ENCODE peak calls at places on chromosomes 16 and 17, in six cellular contexts. G, C, L, X, D and R are unnamed samples.

GRCh38 chr16:50747206-50747956 is 5.5 kb downstream of the CYLD start:
- DNase-seq in G (no peak), C (peak), L (peak), X (no peak), D (no peak), R (peak)

GRCh38 chr16:27127293-27127692 is 60.6 kb downstream of the C16orf82 start:
- DNase-seq in G (no peak), C (no peak), L (no peak), X (no peak), D (peak), R (no peak)

GRCh38 chr17:78329263-78330059 is 30.4 kb downstream of the SOCS3 start:
- DNase-seq in G (no peak), C (peak), L (peak), X (peak), D (peak), R (no peak)

GRCh38 chr17:48492401-48493298 is 38.2 kb downstream of the HOXB1 start:
- DNase-seq in G (peak), C (peak), L (peak), X (peak), D (peak), R (peak)

GRCh38 chr16:73199214-73199613 is 151.3 kb upstream of the ZFHX3 start:
- DNase-seq in G (no peak), C (no peak), L (no peak), X (no peak), D (no peak), R (no peak)

GRCh38 chr16:24635900-24636610 is 93.4 kb upstream of the TNRC6A start:
- DNase-seq in G (peak), C (peak), L (peak), X (no peak), D (peak), R (no peak)

GRCh38 chr17:17351901-17352781 is 49.0 kb downstream of the NT5M start:
- DNase-seq in G (peak), C (peak), L (peak), X (no peak), D (peak), R (no peak)

GRCh38 chr16:85309656-85310587 is 197.7 kb upstream of the CIBAR2 start:
- DNase-seq in G (peak), C (peak), L (no peak), X (peak), D (no peak), R (peak)

GRCh38 chr17:68759343-68760140 is 158.4 kb upstream of the FAM20A start:
- DNase-seq in G (peak), C (peak), L (peak), X (peak), D (peak), R (no peak)

GRCh38 chr16:57016301-57016700 is 26.9 kb downstream of the NLRC5 start:
- DNase-seq in G (no peak), C (no peak), L (no peak), X (no peak), D (no peak), R (no peak)

GRCh38 chr17:64028874-64029464 is 8.5 kb upstream of the ICAM2 start:
- DNase-seq in G (no peak), C (peak), L (peak), X (peak), D (peak), R (peak)

GRCh38 chr16:13633381-13633861 is 286.5 kb upstream of the ERCC4 start:
- DNase-seq in G (no peak), C (no peak), L (no peak), X (no peak), D (no peak), R (no peak)

GRCh38 chr17:58336456-58337094 is 8.0 kb upstream of the TSPOAP1 start:
- DNase-seq in G (no peak), C (peak), L (no peak), X (peak), D (no peak), R (no peak)

GRCh38 chr17:66255112-66255511 is 25.9 kb upstream of the APOH start:
- DNase-seq in G (no peak), C (peak), L (peak), X (peak), D (peak), R (peak)

GRCh38 chr17:69179227-69179952 is 37.7 kb upstream of the ABCA6 start:
- DNase-seq in G (no peak), C (no peak), L (peak), X (no peak), D (peak), R (no peak)

GRCh38 chr17:20263595-20263994 is 203.7 kb downstream of the LGALS9B start:
- DNase-seq in G (no peak), C (no peak), L (no peak), X (no peak), D (peak), R (no peak)

GRCh38 chr17:32269377-32269776 is 3.7 kb downstream of the RHBDL3 start:
- DNase-seq in G (peak), C (no peak), L (no peak), X (no peak), D (no peak), R (no peak)

GRCh38 chr17:37259030-37259735 is 116.6 kb upstream of the C17orf78 start:
- DNase-seq in G (no peak), C (no peak), L (peak), X (no peak), D (peak), R (no peak)

GRCh38 chr16:89315791-89316581 is 98.5 kb downstream of the ZNF778 start:
- DNase-seq in G (peak), C (no peak), L (peak), X (peak), D (peak), R (peak)

GRCh38 chr16:12669908-12670307 is 133.8 kb downstream of the CPPED1 start:
- DNase-seq in G (no peak), C (no peak), L (no peak), X (no peak), D (no peak), R (no peak)

GRCh38 chr16:22300427-22301071 is 3.3 kb downstream of the POLR3E start:
- DNase-seq in G (peak), C (peak), L (peak), X (peak), D (peak), R (peak)

GRCh38 chr16:80628254-80628653 is 87.5 kb downstream of the DYNLRB2 start:
- DNase-seq in G (no peak), C (no peak), L (no peak), X (no peak), D (no peak), R (no peak)

GRCh38 chr17:46857600-46857999 is 6.2 kb downstream of the WNT9B start:
- DNase-seq in G (no peak), C (no peak), L (no peak), X (no peak), D (no peak), R (no peak)

GRCh38 chr17:78990349-78991016 is 10.8 kb upstream of the LGALS3BP start:
- DNase-seq in G (peak), C (peak), L (no peak), X (no peak), D (no peak), R (no peak)

GRCh38 chr16:80526418-80527061 is 14.3 kb upstream of the DYNLRB2 start:
- DNase-seq in G (no peak), C (peak), L (peak), X (peak), D (peak), R (peak)

GRCh38 chr17:76336756-76337412 is 16.8 kb downstream of the PRPSAP1 start:
- DNase-seq in G (no peak), C (no peak), L (no peak), X (no peak), D (no peak), R (no peak)

GRCh38 chr17:79931517-79932309 is 92.5 kb upstream of the CBX4 start:
- DNase-seq in G (no peak), C (no peak), L (peak), X (no peak), D (peak), R (no peak)

GRCh38 chr17:38687291-38687690 is 12.5 kb upstream of the EPOP start:
- DNase-seq in G (no peak), C (no peak), L (no peak), X (no peak), D (peak), R (no peak)

GRCh38 chr17:72343911-72344310 is 223.1 kb downstream of the SOX9 start:
- DNase-seq in G (no peak), C (no peak), L (no peak), X (no peak), D (peak), R (no peak)

GRCh38 chr17:78643326-78643725 is 66.1 kb upstream of the DNAH17 start:
- DNase-seq in G (no peak), C (no peak), L (no peak), X (no peak), D (no peak), R (no peak)

GRCh38 chr17:42723636-42724035 is 21.2 kb downstream of the EZH1 start:
- DNase-seq in G (no peak), C (no peak), L (no peak), X (no peak), D (no peak), R (no peak)

GRCh38 chr16:73483934-73484712 is 436.2 kb upstream of the ZFHX3 start:
- DNase-seq in G (no peak), C (peak), L (no peak), X (no peak), D (peak), R (no peak)

GRCh38 chr17:13525876-13526275 is 75.9 kb downstream of the HS3ST3A1 start:
- DNase-seq in G (no peak), C (no peak), L (no peak), X (no peak), D (no peak), R (no peak)

GRCh38 chr16:19297454-19297853 is 11.9 kb downstream of the CLEC19A start:
- DNase-seq in G (no peak), C (no peak), L (no peak), X (no peak), D (no peak), R (no peak)

GRCh38 chr16:3459401-3460090 is 16.1 kb downstream of the NAA60 start:
- DNase-seq in G (no peak), C (no peak), L (no peak), X (peak), D (peak), R (no peak)

GRCh38 chr17:61353211-61353610 is 46.4 kb upstream of the TBX2 start:
- DNase-seq in G (no peak), C (no peak), L (no peak), X (no peak), D (no peak), R (no peak)

GRCh38 chr16:71500964-71501363 is 11.8 kb upstream of the ZNF19 start:
- DNase-seq in G (no peak), C (no peak), L (no peak), X (no peak), D (no peak), R (no peak)

GRCh38 chr17:64611374-64611773 is 50.7 kb downstream of the SMURF2 start:
- DNase-seq in G (no peak), C (no peak), L (no peak), X (no peak), D (no peak), R (no peak)